ENCODE peak calls at places on chromosomes 7 and 10, in five cellular contexts. R, G, N, P and J are unnamed samples.

GRCh38 chr10:73819513-73820093 is 8.2 kb upstream of the NDST2 start:
- DNase-seq in R (no peak), G (no peak), N (peak; percentile 88), P (no peak), J (no peak)

GRCh38 chr10:98577578-98577977 is 130.8 kb upstream of the HPS1 start:
- DNase-seq in R (no peak), G (no peak), N (no peak), P (no peak), J (no peak)

GRCh38 chr7:130758429-130759056 is 24.5 kb upstream of the KLF14 start:
- DNase-seq in R (no peak), G (no peak), N (no peak), P (peak; percentile 50), J (no peak)

GRCh38 chr10:109743141-109744120 is 179.9 kb downstream of the XPNPEP1 start:
- DNase-seq in R (no peak), G (no peak), N (no peak), P (no peak), J (peak; percentile 44)

GRCh38 chr10:101032637-101033201 is 1.7 kb downstream of the SFXN3 start:
- DNase-seq in R (peak; percentile 78), G (peak; percentile 87), N (no peak), P (peak; percentile 61), J (peak; percentile 91)

GRCh38 chr7:19378340-19378704 is 233.1 kb upstream of the FERD3L start:
- DNase-seq in R (no peak), G (no peak), N (no peak), P (no peak), J (no peak)

GRCh38 chr7:39153647-39154046 is 175.9 kb downstream of the POU6F2 start:
- DNase-seq in R (no peak), G (no peak), N (no peak), P (no peak), J (peak; percentile 31)

GRCh38 chr7:22251284-22251683 is 105.7 kb downstream of the RAPGEF5 start:
- DNase-seq in R (no peak), G (no peak), N (no peak), P (no peak), J (no peak)

GRCh38 chr10:6729967-6730366 is 149.9 kb upstream of the PRKCQ start:
- DNase-seq in R (no peak), G (no peak), N (no peak), P (no peak), J (no peak)

GRCh38 chr10:33103980-33104379 is 145.9 kb upstream of the ITGB1 start:
- DNase-seq in R (no peak), G (no peak), N (no peak), P (no peak), J (no peak)

GRCh38 chr10:59143550-59143949 is 32.9 kb upstream of the PHYHIPL start:
- DNase-seq in R (no peak), G (no peak), N (no peak), P (no peak), J (no peak)

GRCh38 chr10:123331438-123331837 is 177.2 kb downstream of the BUB3 start:
- DNase-seq in R (no peak), G (no peak), N (no peak), P (no peak), J (no peak)

GRCh38 chr7:50954245-50954644 is 171.5 kb upstream of the GRB10 start:
- DNase-seq in R (no peak), G (no peak), N (no peak), P (no peak), J (no peak)

GRCh38 chr10:72595436-72595835 is 30.4 kb downstream of the MICU1 start:
- DNase-seq in R (no peak), G (no peak), N (no peak), P (no peak), J (no peak)

GRCh38 chr7:37921340-37921805 is 933 bp downstream of the EPDR1 start:
- DNase-seq in R (peak; percentile 61), G (no peak), N (peak; percentile 57), P (no peak), J (peak; percentile 56)

GRCh38 chr7:106773228-106773627 is 91.9 kb upstream of the PIK3CG start:
- DNase-seq in R (no peak), G (no peak), N (no peak), P (no peak), J (no peak)

GRCh38 chr7:150806863-150807262 is 6.3 kb downstream of the TMEM176A start:
- DNase-seq in R (no peak), G (no peak), N (no peak), P (no peak), J (no peak)

GRCh38 chr7:142125576-142125975 is 14.1 kb downstream of the MGAM2 start:
- DNase-seq in R (no peak), G (no peak), N (no peak), P (peak; percentile 50), J (no peak)

GRCh38 chr7:100029591-100029990 is 14.2 kb downstream of the ZKSCAN1 start:
- DNase-seq in R (no peak), G (no peak), N (no peak), P (no peak), J (no peak)

GRCh38 chr7:1264345-1265280 is 31.9 kb downstream of the UNCX start:
- DNase-seq in R (no peak), G (no peak), N (peak; percentile 27), P (no peak), J (no peak)

GRCh38 chr10:90047243-90047729 is 345.9 kb downstream of the KIF20B start:
- DNase-seq in R (no peak), G (no peak), N (no peak), P (no peak), J (no peak)

GRCh38 chr7:140358771-140359095 is 39.6 kb downstream of the SLC37A3 start:
- DNase-seq in R (peak; percentile 37), G (no peak), N (no peak), P (peak; percentile 12), J (no peak)

GRCh38 chr7:100897111-100897608 is 1.5 kb upstream of the ACHE start:
- DNase-seq in R (peak; percentile 63), G (no peak), N (no peak), P (no peak), J (no peak)

GRCh38 chr7:76020031-76020714 is 25.8 kb upstream of the TMEM120A start:
- DNase-seq in R (peak; percentile 89), G (peak; percentile 87), N (peak; percentile 82), P (peak; percentile 51), J (no peak)

GRCh38 chr10:72295330-72295910 is 21.7 kb downstream of the DDIT4 start:
- DNase-seq in R (no peak), G (no peak), N (no peak), P (no peak), J (no peak)

GRCh38 chr7:125848157-125848556 is 918.5 kb upstream of the POT1 start:
- DNase-seq in R (no peak), G (no peak), N (no peak), P (no peak), J (no peak)

GRCh38 chr10:112330607-112331160 is 43.2 kb upstream of the ACSL5 start:
- DNase-seq in R (no peak), G (no peak), N (no peak), P (no peak), J (no peak)

GRCh38 chr10:112330154-112330553 is 43.8 kb upstream of the ACSL5 start:
- DNase-seq in R (no peak), G (peak; percentile 43), N (no peak), P (no peak), J (no peak)

GRCh38 chr10:112333452-112333851 is 40.5 kb upstream of the ACSL5 start:
- DNase-seq in R (no peak), G (peak; percentile 11), N (no peak), P (no peak), J (no peak)

GRCh38 chr10:112332509-112333228 is 41.2 kb upstream of the ACSL5 start:
- DNase-seq in R (no peak), G (peak; percentile 12), N (peak; percentile 61), P (no peak), J (no peak)

GRCh38 chr10:112332022-112332421 is 41.9 kb upstream of the ACSL5 start:
- DNase-seq in R (no peak), G (no peak), N (no peak), P (no peak), J (no peak)
- H3K36me3 ChIP-seq in R (no peaks in the 10 kb centered on the region), G (no peaks in the 10 kb centered on the region), N (no peaks in the 10 kb centered on the region), P (no peaks in the 10 kb centered on the region), J (no peaks in the 10 kb centered on the region)

GRCh38 chr10:67943917-67944316 is 59.5 kb downstream of the SIRT1 start:
- DNase-seq in R (no peak), G (no peak), N (no peak), P (no peak), J (no peak)
- H3K36me3 ChIP-seq in R (no peaks in the 10 kb centered on the region), G (peaks cover 53% of the 10 kb centered on the region), N (peaks cover 68% of the 10 kb centered on the region), P (peaks cover 54% of the 10 kb centered on the region), J (peaks cover 93% of the 10 kb centered on the region)

DNA sequence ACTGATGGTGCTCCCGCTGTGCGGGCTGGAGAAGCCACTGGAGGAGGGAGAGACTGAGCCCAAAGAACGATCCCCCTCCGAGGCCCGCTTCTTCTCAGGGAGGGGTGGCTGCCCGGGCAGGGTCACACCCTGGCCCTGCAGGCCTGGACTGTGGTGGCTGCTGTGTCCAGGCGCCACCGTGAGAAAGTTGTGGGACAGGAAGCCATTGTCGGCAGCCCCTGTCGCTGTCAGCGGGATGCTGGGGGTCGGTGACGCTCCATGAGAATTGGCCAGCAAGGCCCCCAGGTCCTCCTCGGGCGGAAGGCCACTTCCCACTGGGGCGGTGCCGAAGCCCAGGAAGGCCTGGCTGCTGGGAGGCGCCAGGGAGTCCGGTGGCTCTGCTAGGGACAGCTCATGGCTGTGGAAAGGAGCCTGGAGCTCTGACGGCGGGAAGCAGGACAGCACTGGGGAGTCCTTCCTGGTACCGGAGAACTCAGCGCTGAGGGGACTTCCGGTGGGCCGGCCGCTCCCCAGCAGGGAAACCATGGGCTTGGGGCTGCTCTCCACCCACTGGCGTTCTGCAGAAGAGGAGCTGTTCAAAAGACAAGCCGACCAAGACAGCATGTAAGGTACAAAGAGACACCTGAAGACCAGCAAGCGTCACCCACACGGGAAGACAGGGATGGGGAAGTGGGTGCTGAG is 278.8 kb downstream of the TNS3 start:
- DNase-seq in R (no peak), G (no peak), N (no peak), P (no peak), J (no peak)
- H3K36me3 ChIP-seq in R (no peaks in the 10 kb centered on the region), G (peaks cover 58% of the 10 kb centered on the region), N (peaks cover 72% of the 10 kb centered on the region), P (peaks cover 59% of the 10 kb centered on the region), J (peaks cover 12% of the 10 kb centered on the region)

DNA sequence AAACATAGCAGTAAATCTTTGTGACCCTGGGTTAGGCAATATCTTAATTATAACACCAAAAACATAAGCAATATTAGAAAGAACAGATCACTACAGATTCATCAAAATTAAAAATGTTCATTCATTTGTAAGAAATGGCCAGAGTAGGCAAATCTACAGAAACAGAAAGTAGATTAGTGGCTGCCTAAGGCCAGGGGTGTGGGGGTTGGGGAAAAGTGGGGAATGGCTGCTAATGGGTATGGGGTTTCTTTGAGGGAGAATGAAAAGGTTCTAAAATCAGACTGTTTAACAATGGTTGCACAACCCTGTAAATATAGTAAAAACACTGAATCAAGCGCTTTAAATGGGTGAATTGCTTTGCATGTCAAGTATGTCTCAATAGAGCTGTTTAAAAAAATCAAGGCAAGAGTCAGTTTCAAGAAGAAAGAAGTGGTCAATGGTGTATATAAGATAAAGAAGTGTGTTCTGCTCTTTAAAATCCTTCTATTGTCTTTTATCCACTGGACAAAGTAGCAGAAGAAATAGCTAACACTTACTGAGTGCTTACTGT is 42.6 kb downstream of the CDK6 start:
- DNase-seq in R (no peak), G (no peak), N (no peak), P (no peak), J (no peak)
- H3K36me3 ChIP-seq in R (no peaks in the 10 kb centered on the region), G (no peaks in the 10 kb centered on the region), N (no peaks in the 10 kb centered on the region), P (peaks cover 11% of the 10 kb centered on the region), J (peaks cover 25% of the 10 kb centered on the region)

DNA sequence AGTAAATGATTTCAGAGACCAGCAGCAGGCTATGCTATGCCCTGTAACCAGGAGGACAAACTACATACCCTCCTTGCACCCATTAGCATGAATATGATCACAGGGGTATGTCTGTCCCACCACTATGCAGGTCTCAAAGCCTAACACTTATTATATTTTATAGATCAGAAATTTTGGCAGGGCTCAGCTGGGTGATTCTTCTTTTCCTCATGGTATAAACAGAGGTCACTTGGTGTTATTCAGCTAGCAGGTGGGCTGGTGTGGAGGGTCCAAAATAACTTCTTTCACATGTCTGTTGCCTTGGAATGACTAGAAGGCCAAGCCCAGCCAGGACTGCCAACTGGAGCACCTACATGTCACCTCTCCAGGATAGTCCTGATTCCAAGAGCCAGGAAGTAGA is 252.9 kb downstream of the ARHGAP12 start:
- DNase-seq in R (no peak), G (no peak), N (no peak), P (no peak), J (no peak)
- H3K36me3 ChIP-seq in R (no peaks in the 10 kb centered on the region), G (no peaks in the 10 kb centered on the region), N (no peaks in the 10 kb centered on the region), P (no peaks in the 10 kb centered on the region), J (no peaks in the 10 kb centered on the region)